ENCODE peak calls at places on chromosomes 3 and 15, in eight cellular contexts. One of them, this sample, is unnamed.

GRCh38 chr3:160649596-160649995 is 27.4 kb upstream of the ARL14 start:
- DNase-seq in HTR-8/SVneo: no peak
- DNase-seq in frontal cortex: no peak
- DNase-seq in H1: no peak
- DNase-seq in NCI-H524: no peak
- DNase-seq in C1 segment of cervical spinal cord: no peak
- DNase-seq in stimulated activated naive CD4-positive, alpha-beta T cell: no peak
- DNase-seq in activated T-helper 1 cell treated with anti-CD3 and anti-CD28 coated beads, Interleukin-2, amount 50 U/mL, for 16 hours: no peak
- DNase-seq in this sample: no peak

GRCh38 chr3:127670761-127671522 is 1.8 kb upstream of the ABTB1 start:
- DNase-seq in NCI-H524: no peak
- DNase-seq in stimulated activated naive CD4-positive, alpha-beta T cell: no peak
- DNase-seq in H1: no peak
- DNase-seq in HTR-8/SVneo: no peak
- DNase-seq in C1 segment of cervical spinal cord: no peak
- DNase-seq in frontal cortex: no peak
- DNase-seq in activated T-helper 1 cell treated with anti-CD3 and anti-CD28 coated beads, Interleukin-2, amount 50 U/mL, for 16 hours: no peak
- DNase-seq in this sample: no peak

GRCh38 chr3:191030491-191030890 is 168.0 kb upstream of the GMNC start:
- DNase-seq in stimulated activated naive CD4-positive, alpha-beta T cell: no peak
- DNase-seq in C1 segment of cervical spinal cord: no peak
- DNase-seq in NCI-H524: no peak
- DNase-seq in activated T-helper 1 cell treated with anti-CD3 and anti-CD28 coated beads, Interleukin-2, amount 50 U/mL, for 16 hours: no peak
- DNase-seq in HTR-8/SVneo: no peak
- DNase-seq in H1: no peak
- DNase-seq in frontal cortex: no peak
- DNase-seq in this sample: no peak

GRCh38 chr3:52405601-52406115 is 39.2 kb downstream of the SEMA3G start:
- DNase-seq in HTR-8/SVneo: no peak
- DNase-seq in frontal cortex: no peak
- DNase-seq in stimulated activated naive CD4-positive, alpha-beta T cell: no peak
- DNase-seq in NCI-H524: no peak
- DNase-seq in H1: no peak
- DNase-seq in C1 segment of cervical spinal cord: no peak
- DNase-seq in activated T-helper 1 cell treated with anti-CD3 and anti-CD28 coated beads, Interleukin-2, amount 50 U/mL, for 16 hours: no peak
- DNase-seq in this sample: no peak

GRCh38 chr15:61186905-61187865 is 41.9 kb downstream of the RORA start:
- DNase-seq in H1: no peak
- DNase-seq in frontal cortex: no peak
- DNase-seq in C1 segment of cervical spinal cord: no peak
- DNase-seq in HTR-8/SVneo: no peak
- DNase-seq in stimulated activated naive CD4-positive, alpha-beta T cell: no peak
- DNase-seq in activated T-helper 1 cell treated with anti-CD3 and anti-CD28 coated beads, Interleukin-2, amount 50 U/mL, for 16 hours: no peak
- DNase-seq in NCI-H524: peak; percentile 87
- DNase-seq in this sample: no peak

GRCh38 chr15:42220216-42220615 is 12.1 kb upstream of the VPS39 start:
- DNase-seq in stimulated activated naive CD4-positive, alpha-beta T cell: no peak
- DNase-seq in HTR-8/SVneo: no peak
- DNase-seq in H1: no peak
- DNase-seq in NCI-H524: no peak
- DNase-seq in activated T-helper 1 cell treated with anti-CD3 and anti-CD28 coated beads, Interleukin-2, amount 50 U/mL, for 16 hours: no peak
- DNase-seq in frontal cortex: no peak
- DNase-seq in C1 segment of cervical spinal cord: no peak
- DNase-seq in this sample: no peak

GRCh38 chr15:33907326-33907725 is 61.0 kb upstream of the CHRM5 start:
- DNase-seq in H1: no peak
- DNase-seq in NCI-H524: no peak
- DNase-seq in C1 segment of cervical spinal cord: no peak
- DNase-seq in activated T-helper 1 cell treated with anti-CD3 and anti-CD28 coated beads, Interleukin-2, amount 50 U/mL, for 16 hours: no peak
- DNase-seq in HTR-8/SVneo: no peak
- DNase-seq in stimulated activated naive CD4-positive, alpha-beta T cell: no peak
- DNase-seq in frontal cortex: no peak
- DNase-seq in this sample: no peak

GRCh38 chr3:111917300-111917699 is 58.2 kb downstream of the PHLDB2 start:
- DNase-seq in frontal cortex: no peak
- DNase-seq in stimulated activated naive CD4-positive, alpha-beta T cell: no peak
- DNase-seq in C1 segment of cervical spinal cord: no peak
- DNase-seq in activated T-helper 1 cell treated with anti-CD3 and anti-CD28 coated beads, Interleukin-2, amount 50 U/mL, for 16 hours: no peak
- DNase-seq in H1: no peak
- DNase-seq in NCI-H524: no peak
- DNase-seq in HTR-8/SVneo: peak; percentile 29
- DNase-seq in this sample: no peak

GRCh38 chr3:125052671-125053303 is 3.0 kb downstream of the HEG1 start:
- DNase-seq in H1: no peak
- DNase-seq in HTR-8/SVneo: no peak
- DNase-seq in NCI-H524: peak; percentile 67
- DNase-seq in frontal cortex: no peak
- DNase-seq in C1 segment of cervical spinal cord: no peak
- DNase-seq in stimulated activated naive CD4-positive, alpha-beta T cell: no peak
- DNase-seq in activated T-helper 1 cell treated with anti-CD3 and anti-CD28 coated beads, Interleukin-2, amount 50 U/mL, for 16 hours: no peak
- DNase-seq in this sample: no peak

This sample was measured in T-cell.